ENCODE peak calls at places on chromosomes 16 and 17, in seven cellular contexts. Y, J, C, X, H, F and L are unnamed samples.

GRCh38 chr16:27366687-27367462 is 35.1 kb upstream of the IL21R start:
- DNase-seq in Y (no peak), J (no peak), C (no peak), X (no peak), H (no peak), F (no peak), L (no peak)

GRCh38 chr17:83203073-83203471 is 123.7 kb downstream of the METRNL start:
- DNase-seq in Y (peak), J (no peak), C (peak), X (no peak), H (no peak), F (peak), L (peak)

GRCh38 chr16:54847609-54848008 is 83.1 kb upstream of the IRX5 start:
- DNase-seq in Y (no peak), J (no peak), C (no peak), X (no peak), H (no peak), F (no peak), L (no peak)

GRCh38 chr16:28990375-28991040 is 5.7 kb downstream of the LAT start:
- DNase-seq in Y (no peak), J (no peak), C (no peak), X (no peak), H (no peak), F (no peak), L (no peak)

GRCh38 chr16:69123894-69124293 is 8.5 kb downstream of the CHTF8 start:
- DNase-seq in Y (peak), J (no peak), C (peak), X (peak), H (peak), F (peak), L (peak)

GRCh38 chr17:78500806-78501205 is 76.4 kb downstream of the DNAH17 start:
- DNase-seq in Y (no peak), J (no peak), C (no peak), X (no peak), H (no peak), F (no peak), L (no peak)

GRCh38 chr16:65114527-65114926 is 7.3 kb downstream of the CDH11 start:
- DNase-seq in Y (no peak), J (no peak), C (no peak), X (no peak), H (no peak), F (no peak), L (no peak)

GRCh38 chr16:31130899-31131298 is 4.6 kb downstream of the PRSS8 start:
- DNase-seq in Y (no peak), J (no peak), C (no peak), X (no peak), H (no peak), F (no peak), L (no peak)

GRCh38 chr17:75249564-75249963 is 11.8 kb downstream of the GGA3 start:
- DNase-seq in Y (no peak), J (no peak), C (no peak), X (no peak), H (no peak), F (no peak), L (no peak)

GRCh38 chr16:67441289-67441753 is 10.4 kb downstream of the HSD11B2 start:
- DNase-seq in Y (no peak), J (no peak), C (peak), X (no peak), H (no peak), F (peak), L (no peak)

GRCh38 chr16:4660454-4661007 is 32.8 kb upstream of the NUDT16L1 start:
- DNase-seq in Y (peak), J (peak), C (peak), X (peak), H (peak), F (no peak), L (peak)

GRCh38 chr16:10878644-10879498 is 1.9 kb downstream of the CIITA start:
- DNase-seq in Y (peak), J (no peak), C (no peak), X (no peak), H (no peak), F (peak), L (no peak)

GRCh38 chr16:67936124-67936875 is at the start of gene PSMB10:
- DNase-seq in Y (peak), J (no peak), C (peak), X (peak), H (no peak), F (peak), L (peak)

GRCh38 chr17:79949646-79950292 is 85.9 kb downstream of the TBC1D16 start:
- DNase-seq in Y (no peak), J (no peak), C (no peak), X (no peak), H (no peak), F (no peak), L (no peak)

GRCh38 chr17:28900986-28901726 is 1.7 kb downstream of the DHRS13 start:
- DNase-seq in Y (no peak), J (no peak), C (no peak), X (no peak), H (no peak), F (no peak), L (no peak)

GRCh38 chr16:85211247-85211910 is 99.1 kb upstream of the CIBAR2 start:
- DNase-seq in Y (peak), J (no peak), C (peak), X (no peak), H (no peak), F (peak), L (peak)

GRCh38 chr17:59683283-59683682 is 23.9 kb downstream of the PTRH2 start:
- DNase-seq in Y (no peak), J (no peak), C (no peak), X (no peak), H (no peak), F (no peak), L (no peak)

GRCh38 chr17:78560731-78561130 is 16.5 kb downstream of the DNAH17 start:
- DNase-seq in Y (no peak), J (no peak), C (no peak), X (no peak), H (no peak), F (no peak), L (no peak)

GRCh38 chr16:76932541-76933211 is 258.3 kb upstream of the MON1B start:
- DNase-seq in Y (peak), J (no peak), C (no peak), X (no peak), H (no peak), F (no peak), L (peak)

GRCh38 chr17:75133001-75133400 is 1.5 kb upstream of the NT5C start:
- DNase-seq in Y (no peak), J (no peak), C (no peak), X (no peak), H (no peak), F (no peak), L (no peak)

GRCh38 chr16:1054660-1055556 is 17.6 kb upstream of the SSTR5 start:
- DNase-seq in Y (peak), J (peak), C (peak), X (peak), H (no peak), F (peak), L (peak)

GRCh38 chr16:11094075-11094593 is 149.8 kb downstream of the CLEC16A start:
- DNase-seq in Y (peak), J (no peak), C (no peak), X (no peak), H (no peak), F (peak), L (peak)

GRCh38 chr17:66964930-66965800 is 658 bp downstream of the CACNG4 start:
- DNase-seq in Y (no peak), J (peak), C (no peak), X (peak), H (no peak), F (no peak), L (no peak)

GRCh38 chr17:50332196-50332595 is 13.7 kb upstream of the XYLT2 start:
- DNase-seq in Y (no peak), J (no peak), C (peak), X (no peak), H (no peak), F (no peak), L (no peak)

GRCh38 chr16:59046335-59046734 is 312.2 kb upstream of the GOT2 start:
- DNase-seq in Y (peak), J (no peak), C (no peak), X (no peak), H (no peak), F (peak), L (peak)

GRCh38 chr17:46035112-46035818 is 36.2 kb downstream of the STH start:
- DNase-seq in Y (peak), J (no peak), C (peak), X (no peak), H (no peak), F (no peak), L (peak)

GRCh38 chr17:77942111-77942988 is 16.2 kb upstream of the TNRC6C start:
- DNase-seq in Y (no peak), J (peak), C (no peak), X (no peak), H (no peak), F (no peak), L (no peak)

GRCh38 chr17:12078791-12079190 is 58.1 kb downstream of the MAP2K4 start:
- DNase-seq in Y (peak), J (no peak), C (peak), X (no peak), H (no peak), F (peak), L (peak)

GRCh38 chr17:3695723-3696411 is at the start of gene P2RX5:
- DNase-seq in Y (peak), J (no peak), C (no peak), X (peak), H (no peak), F (no peak), L (no peak)

GRCh38 chr16:87836844-87837581 is 32.3 kb downstream of the SLC7A5 start:
- DNase-seq in Y (no peak), J (no peak), C (no peak), X (no peak), H (no peak), F (no peak), L (no peak)

GRCh38 chr16:85750021-85750826 is 672 bp downstream of the C16orf74 start:
- DNase-seq in Y (peak), J (no peak), C (no peak), X (peak), H (no peak), F (no peak), L (peak)

GRCh38 chr17:33435716-33436301 is 142.7 kb upstream of the ASIC2 start:
- DNase-seq in Y (no peak), J (no peak), C (peak), X (no peak), H (no peak), F (no peak), L (peak)

GRCh38 chr17:2691069-2691871 is 20.3 kb downstream of the CLUH start:
- DNase-seq in Y (no peak), J (no peak), C (no peak), X (no peak), H (no peak), F (no peak), L (no peak)